ENCODE peak calls at places on chromosomes 4 and X, in ten cellular contexts. P is breast epithelium, G is body of pancreas, J is sigmoid colon, I is spleen, M is HCT116, S is IMR-90, C is A549, W is ovary, T is prostate gland. X is an unnamed sample.

GRCh38 chrX:17706676-17707075 is 30.6 kb upstream of the SCML1 start:
- DNase-seq in P (no peak), G (no peak), J (no peak), I (no peak), M (no peak), S (peak), C (peak), W (no peak), T (no peak), X (no peak)

GRCh38 chr4:171478181-171478580 is 335.0 kb upstream of the GALNTL6 start:
- DNase-seq in P (no peak), G (no peak), J (no peak), I (no peak), M (no peak), S (no peak), C (no peak), W (no peak), T (no peak), X (no peak)

GRCh38 chr4:116016201-116016600 is 902.8 kb upstream of the NDST4 start:
- DNase-seq in P (peak), G (peak), J (peak), I (no peak), M (peak), S (peak), C (no peak), W (no peak), T (peak), X (no peak)

GRCh38 chr4:37685211-37685725 is 908 bp downstream of the RELL1 start:
- DNase-seq in P (no peak), G (peak), J (peak), I (no peak), M (no peak), S (peak), C (no peak), W (no peak), T (no peak), X (peak)

GRCh38 chrX:149903889-149904748 is 23.1 kb downstream of the MAGEA8 start:
- DNase-seq in P (no peak), G (no peak), J (no peak), I (no peak), M (no peak), S (peak), C (peak), W (no peak), T (no peak), X (no peak)

GRCh38 chr4:120862432-120862831 is 60.1 kb downstream of the PRDM5 start:
- DNase-seq in P (no peak), G (peak), J (no peak), I (no peak), M (no peak), S (no peak), C (no peak), W (no peak), T (no peak), X (no peak)

GRCh38 chrX:107715331-107716044 is 60.1 kb downstream of the TSC22D3 start:
- DNase-seq in P (no peak), G (no peak), J (no peak), I (peak), M (no peak), S (peak), C (no peak), W (no peak), T (no peak), X (no peak)

GRCh38 chr4:177308842-177309524 is 691 bp upstream of the NEIL3 start:
- DNase-seq in P (no peak), G (no peak), J (no peak), I (no peak), M (no peak), S (no peak), C (no peak), W (no peak), T (no peak), X (no peak)

GRCh38 chrX:18721683-18722499 is 14.4 kb downstream of the PPEF1 start:
- DNase-seq in P (no peak), G (no peak), J (no peak), I (no peak), M (no peak), S (no peak), C (no peak), W (no peak), T (no peak), X (no peak)

GRCh38 chr4:174707277-174707676 is 121.8 kb downstream of the GLRA3 start:
- DNase-seq in P (no peak), G (no peak), J (no peak), I (no peak), M (no peak), S (no peak), C (no peak), W (no peak), T (no peak), X (no peak)

DNA sequence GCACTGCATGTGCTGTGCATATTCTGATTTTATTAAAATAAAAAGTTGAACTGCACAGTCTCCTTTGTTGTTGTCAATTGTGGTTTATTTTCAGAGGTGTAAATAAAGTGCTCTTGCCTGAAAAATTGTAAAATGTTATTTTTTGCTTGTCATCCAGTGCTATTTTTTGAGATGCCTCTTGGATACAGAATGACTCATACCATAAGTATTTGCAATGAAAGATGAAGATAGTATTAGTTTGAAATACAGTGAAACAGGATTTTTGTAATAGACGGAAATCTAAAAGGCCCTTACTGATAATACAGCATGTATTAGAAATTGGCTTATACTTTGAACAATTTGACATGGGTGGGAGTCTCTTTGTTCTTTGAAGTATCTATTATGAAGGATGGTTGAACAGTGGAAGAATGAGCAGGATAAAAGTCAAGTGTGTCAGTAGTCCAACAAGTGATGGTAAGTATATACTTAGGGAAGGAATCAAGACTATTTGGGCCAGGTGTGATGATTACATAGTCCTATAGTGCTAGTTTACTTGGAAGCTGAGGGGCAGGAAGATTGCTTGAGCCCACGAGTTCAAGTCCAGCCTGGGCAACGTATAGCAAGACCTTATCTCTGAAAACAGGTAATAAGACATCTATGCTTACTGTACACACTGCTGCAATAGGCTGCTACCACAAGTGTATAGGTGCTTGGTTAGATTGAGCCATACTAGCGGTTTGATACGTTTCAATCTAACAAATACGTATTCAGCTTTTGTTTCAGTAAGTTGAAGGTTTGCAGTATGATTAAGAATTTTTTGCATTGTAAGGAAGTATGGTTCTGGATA is 16.4 kb downstream of the DDX3X start:
- DNase-seq in P (no peak), G (no peak), J (no peak), I (no peak), M (no peak), S (peak), C (peak), W (no peak), T (no peak), X (no peak)
- TF ChIP-seq POLR2A in P (no peak), G (no peak), J (no peak), I (no peak), M (no peak), S (peak), C (no peak), W (no peak), T (no peak), X (no peak)

GRCh38 chr4:1796486-1797204 is 3.6 kb downstream of the FGFR3 start:
- DNase-seq in P (no peak), G (no peak), J (no peak), I (no peak), M (no peak), S (no peak), C (no peak), W (no peak), T (no peak), X (no peak)
- H3K27ac ChIP-seq in P (no peak), G (peak), J (no peak), I (no peak), M (no peak), S (no peak), C (no peak), W (no peak), T (no peak), X (no peak)

GRCh38 chr4:88823058-88823919 is 125.7 kb upstream of the NAP1L5 start:
- DNase-seq in P (peak), G (peak), J (peak), I (peak), M (peak), S (peak), C (peak), W (peak), T (peak), X (peak)
- TF ChIP-seq POLR2A in P (peak), G (peak), J (peak), I (peak), M (no peak), S (peak), C (peak), W (peak), T (peak), X (peak)

DNA sequence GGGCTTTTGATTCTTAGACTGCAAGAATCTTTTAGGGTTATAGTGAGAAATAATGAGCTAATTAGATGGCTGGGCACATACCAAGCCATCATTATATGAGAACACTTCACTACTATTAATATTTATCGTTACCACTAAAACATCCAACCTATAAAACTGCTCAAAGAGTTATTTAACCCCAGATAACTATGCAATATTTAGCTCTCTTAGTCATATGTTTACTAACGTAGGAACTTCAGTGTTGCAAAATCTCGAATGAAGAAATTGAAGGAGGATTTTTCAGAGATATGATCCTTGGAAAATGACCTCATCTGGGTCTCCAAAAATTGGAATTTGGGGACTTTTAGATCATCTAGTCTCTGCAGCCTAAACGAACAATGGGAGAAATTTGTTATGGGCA is 265.0 kb upstream of the RPS6KA3 start:
- DNase-seq in P (no peak), G (no peak), J (no peak), I (no peak), M (no peak), S (peak), C (peak), W (no peak), T (no peak), X (no peak)
- H3K27ac ChIP-seq in P (no peak), G (no peak), J (no peak), I (no peak), M (no peak), S (no peak), C (peak), W (no peak), T (no peak), X (no peak)

GRCh38 chr4:128061566-128062536 is 739 bp downstream of the LARP1B start:
- DNase-seq in P (peak), G (peak), J (peak), I (peak), M (peak), S (peak), C (peak), W (peak), T (peak), X (peak)
- TF ChIP-seq POLR2A in P (no peak), G (peak), J (peak), I (no peak), M (no peak), S (no peak), C (no peak), W (no peak), T (peak), X (peak)

DNA sequence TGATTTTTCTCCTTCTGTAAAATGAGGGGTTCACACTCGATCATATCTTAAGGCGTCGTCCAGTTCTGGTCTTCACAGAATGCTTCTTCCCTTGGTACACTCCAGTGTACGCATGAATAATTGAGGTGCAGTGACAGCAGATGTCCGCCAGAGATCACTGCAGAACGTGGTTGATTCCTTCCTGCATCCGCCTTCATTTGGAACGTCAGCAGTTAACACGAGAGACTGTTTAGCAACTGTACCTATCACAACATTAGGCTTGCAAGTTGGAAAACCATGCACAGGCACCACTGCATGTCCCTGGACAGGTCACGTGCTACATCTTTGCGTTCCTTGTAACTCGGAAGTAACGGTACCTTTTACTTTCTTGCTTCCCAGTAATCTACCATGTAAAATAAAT is 66.0 kb upstream of the GEMIN8 start:
- DNase-seq in P (peak), G (peak), J (no peak), I (no peak), M (peak), S (peak), C (peak), W (peak), T (no peak), X (peak)
- H3K27ac ChIP-seq in P (no peak), G (no peak), J (no peak), I (no peak), M (no peak), S (no peak), C (no peak), W (no peak), T (no peak), X (no peak)

GRCh38 chrX:65331371-65331770 is 203.2 kb downstream of the LAS1L start:
- DNase-seq in P (no peak), G (no peak), J (no peak), I (no peak), M (no peak), S (no peak), C (no peak), W (no peak), T (no peak), X (no peak)
- TF ChIP-seq POLR2A in P (no peak), G (no peak), J (no peak), I (no peak), M (no peak), S (no peak), C (no peak), W (no peak), T (no peak), X (no peak)

DNA sequence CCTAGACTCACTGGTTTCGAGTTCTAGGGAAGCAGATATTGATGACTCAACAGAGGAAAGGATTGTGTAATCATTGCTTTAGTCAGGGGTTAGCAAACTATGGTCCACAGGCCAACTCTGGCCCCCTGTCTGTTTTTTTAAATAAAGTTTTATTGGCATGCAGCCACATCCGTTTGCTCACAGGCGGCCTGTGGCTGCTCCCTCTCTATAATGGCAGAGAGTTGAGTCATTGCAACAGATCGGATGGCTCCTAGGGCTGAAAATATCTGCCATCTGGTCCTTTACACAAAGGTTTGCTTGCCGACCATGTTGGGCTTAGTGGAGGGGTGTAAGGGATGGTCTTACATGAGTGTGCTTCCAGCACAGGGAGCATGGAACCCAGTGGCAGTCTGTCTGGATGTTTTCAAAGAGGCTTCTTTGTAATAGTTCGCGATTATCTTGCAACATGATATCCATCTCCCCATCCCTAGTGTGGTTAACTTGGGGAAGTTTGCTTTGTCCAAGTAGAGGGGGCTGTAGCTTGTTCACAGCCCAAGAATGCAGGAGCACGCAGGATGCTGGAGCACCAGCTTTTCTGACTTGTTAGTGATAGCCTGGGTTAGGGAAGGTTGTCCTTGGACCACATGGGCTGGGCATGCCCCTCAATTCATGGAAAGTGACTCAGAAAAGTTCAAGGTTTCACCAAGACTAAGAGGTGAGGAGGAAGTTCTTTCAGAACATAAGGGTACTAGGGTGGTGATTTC is 59.3 kb upstream of the CLDN34 start:
- DNase-seq in P (no peak), G (no peak), J (no peak), I (no peak), M (no peak), S (peak), C (no peak), W (no peak), T (no peak), X (no peak)
- H3K27ac ChIP-seq in P (no peak), G (no peak), J (no peak), I (no peak), M (peak), S (peak), C (no peak), W (no peak), T (no peak), X (no peak)

GRCh38 chr4:36254355-36254754 is 10.0 kb upstream of the ARAP2 start:
- DNase-seq in P (no peak), G (no peak), J (no peak), I (no peak), M (no peak), S (no peak), C (no peak), W (no peak), T (no peak), X (no peak)

GRCh38 chr4:36255575-36255974 is 11.3 kb upstream of the ARAP2 start:
- DNase-seq in P (no peak), G (peak), J (no peak), I (no peak), M (no peak), S (no peak), C (no peak), W (no peak), T (no peak), X (peak)

GRCh38 chr4:36260714-36261113 is 16.4 kb upstream of the ARAP2 start:
- DNase-seq in P (no peak), G (no peak), J (no peak), I (no peak), M (no peak), S (no peak), C (no peak), W (no peak), T (no peak), X (no peak)

GRCh38 chr4:36251983-36252382 is 7.7 kb upstream of the ARAP2 start:
- DNase-seq in P (no peak), G (no peak), J (no peak), I (no peak), M (no peak), S (no peak), C (no peak), W (no peak), T (no peak), X (no peak)

DNA sequence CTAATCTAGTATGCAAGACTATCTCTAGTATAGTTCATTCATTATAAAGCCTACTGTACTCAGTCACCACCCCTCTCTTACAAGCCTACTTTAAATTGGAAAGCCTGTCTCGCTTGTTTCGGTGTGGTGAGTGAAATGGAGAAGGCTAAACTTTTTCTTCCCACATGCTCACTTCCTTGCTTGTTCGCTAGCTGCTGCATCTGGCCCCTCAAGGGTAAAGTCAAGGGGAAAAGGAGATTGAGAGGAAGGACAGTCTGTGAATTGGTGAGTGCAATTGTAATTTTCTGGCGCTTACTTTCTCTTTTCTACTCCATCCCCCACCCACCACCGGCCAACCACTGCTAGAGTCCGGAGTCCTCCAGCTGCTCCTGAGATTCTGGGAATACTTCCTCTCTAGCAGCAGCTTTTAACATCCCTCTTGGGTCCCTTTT is 12.1 kb upstream of the ARAP2 start:
- DNase-seq in P (no peak), G (no peak), J (no peak), I (no peak), M (no peak), S (no peak), C (no peak), W (no peak), T (no peak), X (peak)
- TF ChIP-seq POLR2A in P (no peak), G (no peak), J (no peak), I (no peak), M (no peak), S (no peak), C (no peak), W (no peak), T (no peak), X (no peak)